ENCODE peak calls at places on chromosomes 16 and 17, in five cellular contexts. J, B, M, F and V are unnamed samples.

GRCh38 chr17:60077672-60078519 is 825 bp downstream of the HEATR6 start:
- DNase-seq in F (no peak), J (no peak), B (no peak), M (no peak), V (no peak)

GRCh38 chr17:14143678-14144077 is 74.4 kb downstream of the COX10 start:
- DNase-seq in F (no peak), B (no peak), J (no peak), M (peak), V (peak)

GRCh38 chr16:30839523-30840227 is 52.7 kb upstream of the ZNF629 start:
- DNase-seq in F (no peak), J (no peak), M (peak), B (no peak), V (peak)

GRCh38 chr17:35053204-35053603 is 10.3 kb downstream of the RFFL start:
- DNase-seq in J (no peak), F (no peak), B (no peak), M (no peak), V (no peak)

GRCh38 chr16:3861808-3862451 is 18.6 kb downstream of the CREBBP start:
- DNase-seq in M (no peak), J (no peak), B (no peak), F (no peak), V (no peak)

GRCh38 chr17:77126519-77126918 is 14.2 kb upstream of the SEC14L1 start:
- DNase-seq in B (no peak), J (peak), M (peak), F (no peak), V (peak)

GRCh38 chr16:19760336-19761060 is 42.4 kb downstream of the IQCK start:
- DNase-seq in J (no peak), F (no peak), M (no peak), B (no peak), V (no peak)

GRCh38 chr17:7250655-7251329 is 742 bp downstream of the CTDNEP1 start:
- DNase-seq in J (peak), B (no peak), M (no peak), F (no peak), V (peak)

GRCh38 chr17:57570740-57571344 is 174.3 kb downstream of the CCDC182 start:
- DNase-seq in M (no peak), J (no peak), B (no peak), F (no peak), V (no peak)

GRCh38 chr16:83920894-83921491 is 22.1 kb downstream of the MLYCD start:
- DNase-seq in F (no peak), J (no peak), B (no peak), M (no peak), V (no peak)

GRCh38 chr16:3810818-3811217 is 69.7 kb downstream of the CREBBP start:
- DNase-seq in M (no peak), J (no peak), B (no peak), F (no peak), V (no peak)